ENCODE peak calls at places on chromosomes 13 and 19, in seven cellular contexts. One of them, this sample, is unnamed.

GRCh38 chr19:49677232-49677881 is at the start of gene PRMT1:
- DNase-seq in stomach: no peak
- DNase-seq in GM12878: no peak
- DNase-seq in A549: no peak
- DNase-seq in esophagus muscularis mucosa: no peak
- DNase-seq in H1: no peak
- DNase-seq in HepG2: peak
- DNase-seq in this sample: no peak

GRCh38 chr19:39341122-39341719 is 1.0 kb upstream of the SAMD4B start:
- DNase-seq in stomach: peak
- DNase-seq in GM12878: no peak
- DNase-seq in A549: no peak
- DNase-seq in esophagus muscularis mucosa: no peak
- DNase-seq in H1: no peak
- DNase-seq in HepG2: no peak
- DNase-seq in this sample: no peak

GRCh38 chr13:108525867-108526266 is 103.5 kb upstream of the MYO16 start:
- DNase-seq in stomach: no peak
- DNase-seq in GM12878: no peak
- DNase-seq in A549: no peak
- DNase-seq in esophagus muscularis mucosa: no peak
- DNase-seq in H1: no peak
- DNase-seq in HepG2: no peak
- DNase-seq in this sample: no peak

GRCh38 chr13:90070362-90070761 is 1277.1 kb upstream of the MIR17HG start:
- DNase-seq in stomach: no peak
- DNase-seq in GM12878: no peak
- DNase-seq in A549: no peak
- DNase-seq in esophagus muscularis mucosa: no peak
- DNase-seq in H1: no peak
- DNase-seq in HepG2: peak
- DNase-seq in this sample: no peak

GRCh38 chr19:11152318-11153062 is 3.1 kb downstream of the SPC24 start:
- DNase-seq in stomach: peak
- DNase-seq in GM12878: no peak
- DNase-seq in A549: no peak
- DNase-seq in esophagus muscularis mucosa: peak
- DNase-seq in H1: no peak
- DNase-seq in HepG2: no peak
- DNase-seq in this sample: peak

GRCh38 chr13:102325321-102325720 is 76.5 kb downstream of the FGF14 start:
- DNase-seq in stomach: no peak
- DNase-seq in GM12878: no peak
- DNase-seq in A549: no peak
- DNase-seq in esophagus muscularis mucosa: no peak
- DNase-seq in H1: no peak
- DNase-seq in HepG2: no peak
- DNase-seq in this sample: no peak

GRCh38 chr13:113948034-113948742 is 25.7 kb downstream of the C13orf46 start:
- DNase-seq in stomach: no peak
- DNase-seq in GM12878: no peak
- DNase-seq in A549: no peak
- DNase-seq in esophagus muscularis mucosa: no peak
- DNase-seq in H1: no peak
- DNase-seq in HepG2: no peak
- DNase-seq in this sample: no peak

GRCh38 chr19:18879579-18880373 is 16.2 kb downstream of the CERS1 start:
- DNase-seq in stomach: peak
- DNase-seq in GM12878: no peak
- DNase-seq in A549: no peak
- DNase-seq in esophagus muscularis mucosa: no peak
- DNase-seq in H1: no peak
- DNase-seq in HepG2: no peak
- DNase-seq in this sample: no peak

GRCh38 chr13:73465629-73465974 is 406.8 kb downstream of the KLF5 start:
- DNase-seq in stomach: no peak
- DNase-seq in GM12878: no peak
- DNase-seq in A549: peak
- DNase-seq in esophagus muscularis mucosa: no peak
- DNase-seq in H1: no peak
- DNase-seq in HepG2: no peak
- DNase-seq in this sample: no peak

GRCh38 chr19:2184422-2185012 is 20.8 kb downstream of the DOT1L start:
- DNase-seq in stomach: no peak
- DNase-seq in GM12878: no peak
- DNase-seq in A549: no peak
- DNase-seq in esophagus muscularis mucosa: no peak
- DNase-seq in H1: no peak
- DNase-seq in HepG2: no peak
- DNase-seq in this sample: no peak

DNA sequence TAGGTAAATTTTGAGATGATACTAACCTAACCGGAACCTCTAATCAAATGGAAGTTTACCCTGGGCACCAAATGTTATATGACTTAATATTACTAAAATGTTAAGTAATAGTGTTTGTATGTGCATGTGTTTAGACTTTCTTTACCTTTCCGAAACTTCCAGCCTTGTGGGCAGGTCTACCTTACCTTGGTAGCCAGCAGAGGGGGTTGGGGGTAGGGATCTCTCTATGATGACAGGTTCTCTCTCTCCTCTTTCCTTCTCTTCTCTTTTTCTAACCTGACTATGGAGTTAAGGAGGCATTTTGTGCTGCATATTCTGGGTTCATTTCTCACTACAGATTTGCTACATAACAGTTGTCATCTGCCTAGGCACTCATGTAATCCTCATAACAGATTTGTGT is 6.8 kb upstream of the FRY start:
- DNase-seq in stomach: no peak
- DNase-seq in GM12878: no peak
- DNase-seq in A549: no peak
- DNase-seq in esophagus muscularis mucosa: no peak
- DNase-seq in H1: no peak
- DNase-seq in HepG2: no peak
- DNase-seq in this sample: no peak
- TF ChIP-seq EP300 in stomach: no peak
- TF ChIP-seq EP300 in GM12878: no peak
- TF ChIP-seq EP300 in A549: no peak
- TF ChIP-seq EP300 in esophagus muscularis mucosa: no peak
- TF ChIP-seq EP300 in H1: no peak
- TF ChIP-seq EP300 in HepG2: no peak
- TF ChIP-seq EP300 in this sample: no peak

DNA sequence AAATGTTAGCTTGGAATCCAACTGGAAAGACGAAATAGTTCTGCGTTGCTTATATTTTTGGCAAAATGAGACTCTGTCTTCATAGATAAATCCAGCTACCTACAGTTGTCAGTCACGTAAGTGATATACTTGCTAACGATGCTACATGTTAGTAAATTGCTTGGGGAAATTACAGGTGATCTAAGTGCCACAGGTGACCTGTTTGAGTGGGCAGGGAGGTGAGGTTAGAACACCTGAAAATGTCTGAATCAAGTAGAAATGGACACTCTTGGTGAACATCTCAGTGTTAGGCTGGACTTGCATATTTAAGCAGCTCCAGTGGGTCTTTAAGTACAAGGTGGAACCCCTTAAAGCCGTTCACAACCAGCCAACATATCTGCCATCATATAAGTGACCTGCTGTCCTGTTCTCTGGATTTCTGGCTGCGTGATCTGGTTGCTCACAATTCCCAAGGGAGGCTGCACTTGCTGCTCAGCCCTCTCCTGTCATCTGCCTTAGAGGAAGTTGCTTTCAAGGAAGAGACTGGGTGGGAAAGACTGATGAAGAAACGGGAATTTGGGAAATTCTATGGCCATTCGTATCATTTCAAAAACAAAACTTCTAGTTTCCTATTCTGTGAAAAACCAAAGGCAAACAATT is 244.0 kb downstream of the DCLK1 start:
- DNase-seq in stomach: no peak
- DNase-seq in GM12878: no peak
- DNase-seq in A549: no peak
- DNase-seq in esophagus muscularis mucosa: no peak
- DNase-seq in H1: no peak
- DNase-seq in HepG2: no peak
- DNase-seq in this sample: no peak
- H3K27ac ChIP-seq in stomach: no peak
- H3K27ac ChIP-seq in GM12878: no peak
- H3K27ac ChIP-seq in A549: no peak
- H3K27ac ChIP-seq in esophagus muscularis mucosa: no peak
- H3K27ac ChIP-seq in H1: no peak
- H3K27ac ChIP-seq in HepG2: no peak
- H3K27ac ChIP-seq in this sample: no peak

DNA sequence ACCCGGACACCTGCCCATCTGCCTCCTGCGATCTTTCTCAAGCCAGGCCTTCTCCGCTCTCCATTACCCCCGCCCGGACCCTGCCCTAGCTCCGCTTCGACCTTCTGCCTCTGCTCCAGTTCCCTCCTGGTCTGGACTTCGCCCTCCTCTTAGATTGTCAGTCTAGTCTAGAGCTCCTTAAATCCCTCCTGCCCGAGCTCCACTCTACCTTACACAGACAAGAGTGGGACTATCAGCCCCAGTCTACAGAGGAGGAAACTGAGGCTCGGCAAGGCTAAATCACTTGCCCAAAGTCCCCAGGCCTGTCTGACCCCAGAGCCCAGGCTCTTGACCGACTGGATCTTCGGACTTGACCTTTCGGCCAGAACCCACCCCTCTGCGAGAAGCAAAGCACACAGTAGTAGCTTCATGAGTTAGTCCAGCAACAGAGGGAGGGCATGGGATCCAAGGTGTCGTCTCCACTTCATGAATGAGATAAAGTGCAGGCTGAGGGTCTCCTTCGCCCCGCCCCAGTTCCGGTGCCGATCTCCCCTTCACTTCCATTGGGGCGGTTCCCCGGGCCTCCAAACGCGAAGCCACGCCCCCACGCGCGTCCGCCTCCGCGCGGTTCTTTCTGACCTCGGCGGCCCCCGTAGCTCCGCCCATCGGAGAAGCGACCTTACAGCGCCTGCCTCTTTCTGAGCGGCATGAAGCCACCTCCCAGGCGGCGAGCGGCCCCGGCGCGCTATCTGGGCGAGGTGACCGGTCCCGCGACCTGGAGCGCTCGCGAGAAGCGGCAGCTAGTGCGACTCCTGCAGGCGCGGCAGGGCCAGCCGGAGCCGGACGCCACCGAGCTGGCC is at the start of gene SNAPC2:
- DNase-seq in stomach: peak
- DNase-seq in GM12878: peak
- DNase-seq in A549: peak
- DNase-seq in esophagus muscularis mucosa: peak
- DNase-seq in H1: peak
- DNase-seq in HepG2: peak
- DNase-seq in this sample: peak
- TF ChIP-seq CTCF in stomach: no peak
- TF ChIP-seq CTCF in GM12878: no peak
- TF ChIP-seq CTCF in A549: no peak
- TF ChIP-seq CTCF in esophagus muscularis mucosa: no peak
- TF ChIP-seq CTCF in H1: no peak
- TF ChIP-seq CTCF in HepG2: no peak
- TF ChIP-seq CTCF in this sample: peak

GRCh38 chr13:39835253-39835652 is 179.8 kb downstream of the COG6 start:
- DNase-seq in stomach: no peak
- DNase-seq in GM12878: no peak
- DNase-seq in A549: no peak
- DNase-seq in esophagus muscularis mucosa: no peak
- DNase-seq in H1: no peak
- DNase-seq in HepG2: no peak
- DNase-seq in this sample: no peak

GRCh38 chr13:39840201-39840600 is 184.7 kb downstream of the COG6 start:
- DNase-seq in stomach: no peak
- DNase-seq in GM12878: no peak
- DNase-seq in A549: no peak
- DNase-seq in esophagus muscularis mucosa: peak
- DNase-seq in H1: no peak
- DNase-seq in HepG2: no peak
- DNase-seq in this sample: peak

DNA sequence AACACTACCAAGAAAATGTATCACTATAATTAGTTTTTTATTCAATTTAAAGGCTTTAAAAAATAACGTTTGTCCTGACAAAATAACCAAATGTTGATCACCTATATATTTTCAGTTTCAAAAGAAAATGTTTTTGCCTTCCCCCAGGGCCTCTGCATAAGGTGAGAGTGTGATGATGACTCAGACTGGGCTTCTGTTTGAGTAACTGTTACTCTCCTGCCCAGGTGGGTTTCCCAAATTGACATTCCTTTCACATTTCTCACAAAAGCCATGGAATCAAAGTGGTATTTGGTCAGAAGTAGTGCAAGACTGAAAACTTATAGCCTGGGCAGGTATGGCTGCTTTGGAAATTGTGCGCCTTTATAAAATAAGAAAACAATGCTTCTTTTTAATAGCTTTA is 180.6 kb downstream of the COG6 start:
- DNase-seq in stomach: no peak
- DNase-seq in GM12878: no peak
- DNase-seq in A549: no peak
- DNase-seq in esophagus muscularis mucosa: no peak
- DNase-seq in H1: no peak
- DNase-seq in HepG2: no peak
- DNase-seq in this sample: no peak
- TF ChIP-seq EP300 in stomach: no peak
- TF ChIP-seq EP300 in GM12878: no peak
- TF ChIP-seq EP300 in A549: no peak
- TF ChIP-seq EP300 in esophagus muscularis mucosa: no peak
- TF ChIP-seq EP300 in H1: no peak
- TF ChIP-seq EP300 in HepG2: no peak
- TF ChIP-seq EP300 in this sample: no peak

DNA sequence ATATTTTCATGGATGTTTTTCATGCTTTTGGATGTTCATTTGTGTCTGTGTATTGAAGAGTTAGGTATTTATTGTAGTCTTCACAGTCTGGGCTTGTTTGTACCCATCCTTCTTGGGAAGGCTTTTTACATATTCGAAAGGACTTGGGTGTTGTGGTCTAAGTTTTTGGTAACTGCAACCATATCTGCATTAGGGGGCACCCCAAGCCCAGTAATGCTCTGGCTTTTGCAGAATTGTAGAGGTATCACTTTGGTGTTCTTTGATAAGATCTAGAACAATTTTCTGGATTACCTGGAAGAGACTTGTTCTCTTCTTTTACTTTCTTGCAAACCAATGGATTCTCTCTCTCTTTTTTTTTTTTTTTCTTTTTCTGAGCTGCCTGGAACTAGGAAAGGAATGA is 581.3 kb downstream of the DACH1 start:
- DNase-seq in stomach: no peak
- DNase-seq in GM12878: no peak
- DNase-seq in A549: no peak
- DNase-seq in esophagus muscularis mucosa: no peak
- DNase-seq in H1: no peak
- DNase-seq in HepG2: no peak
- DNase-seq in this sample: no peak
- H3K27ac ChIP-seq in stomach: no peak
- H3K27ac ChIP-seq in GM12878: no peak
- H3K27ac ChIP-seq in A549: no peak
- H3K27ac ChIP-seq in esophagus muscularis mucosa: no peak
- H3K27ac ChIP-seq in H1: no peak
- H3K27ac ChIP-seq in HepG2: no peak
- H3K27ac ChIP-seq in this sample: no peak

GRCh38 chr13:106028916-106029315 is 506.5 kb downstream of the EFNB2 start:
- DNase-seq in stomach: no peak
- DNase-seq in GM12878: no peak
- DNase-seq in A549: no peak
- DNase-seq in esophagus muscularis mucosa: no peak
- DNase-seq in H1: no peak
- DNase-seq in HepG2: no peak
- DNase-seq in this sample: no peak
- TF ChIP-seq CTCF in stomach: no peak
- TF ChIP-seq CTCF in GM12878: no peak
- TF ChIP-seq CTCF in A549: no peak
- TF ChIP-seq CTCF in esophagus muscularis mucosa: no peak
- TF ChIP-seq CTCF in H1: no peak
- TF ChIP-seq CTCF in HepG2: no peak
- TF ChIP-seq CTCF in this sample: no peak